ENCODE peak calls at places on chromosomes 3 and 15, in ten cellular contexts. D, K, L, N, E, O, C, Y, X and B are unnamed samples.

GRCh38 chr3:113805249-113805648 is 33.3 kb upstream of the GRAMD1C start:
- DNase-seq in O (no peak), C (no peak), E (no peak), X (no peak), K (no peak), N (no peak), Y (no peak), D (no peak), L (no peak), B (no peak)

GRCh38 chr3:50340404-50341329 is at the start of gene RASSF1:
- DNase-seq in L (no peak), O (no peak), K (no peak), D (peak; percentile 65), X (no peak), Y (peak; percentile 87), E (no peak), N (peak; percentile 86), C (peak; percentile 90), B (peak; percentile 91)

GRCh38 chr3:72829701-72830100 is 18.5 kb downstream of the SHQ1 start:
- DNase-seq in N (no peak), E (no peak), D (peak; percentile 43), X (no peak), O (no peak), K (no peak), C (no peak), L (no peak), Y (no peak), B (no peak)

GRCh38 chr3:73592154-73592877 is 32.4 kb downstream of the PDZRN3 start:
- DNase-seq in K (no peak), O (no peak), E (no peak), X (no peak), L (no peak), D (no peak), Y (no peak), C (no peak), N (no peak), B (no peak)

GRCh38 chr3:173465112-173465511 is 67.6 kb downstream of the NLGN1 start:
- DNase-seq in O (no peak), E (no peak), L (no peak), C (no peak), X (no peak), N (no peak), K (peak; percentile 10), D (peak; percentile 19), Y (no peak), B (no peak)

GRCh38 chr15:43229977-43230376 is 9.2 kb upstream of the EPB42 start:
- DNase-seq in E (no peak), D (no peak), N (no peak), L (no peak), Y (no peak), O (no peak), X (no peak), K (no peak), C (no peak), B (no peak)

GRCh38 chr15:68400066-68400456 is 31.9 kb downstream of the ITGA11 start:
- DNase-seq in O (no peak), Y (no peak), K (no peak), L (no peak), C (no peak), E (no peak), X (no peak), N (no peak), D (no peak), B (no peak)

GRCh38 chr3:169871129-169871886 is 1.6 kb upstream of the LRRC31 start:
- DNase-seq in Y (no peak), E (no peak), C (no peak), O (no peak), D (no peak), N (no peak), X (no peak), L (no peak), K (no peak), B (no peak)

GRCh38 chr3:66098436-66098835 is 59.7 kb upstream of the MAGI1 start:
- DNase-seq in C (no peak), K (no peak), L (no peak), Y (no peak), D (peak; percentile 44), O (no peak), E (no peak), X (no peak), N (no peak), B (no peak)

GRCh38 chr3:149900322-149900721 is 70.4 kb downstream of the PFN2 start:
- DNase-seq in N (no peak), E (no peak), X (no peak), K (no peak), C (no peak), D (no peak), Y (no peak), O (no peak), L (no peak), B (no peak)